ENCODE peak calls at places on chromosomes 16 and 17, in nine cellular contexts. One of them, this sample, is unnamed.

GRCh38 chr17:57419940-57420522 is 163.7 kb downstream of the MSI2 start:
- DNase-seq in C1 segment of cervical spinal cord: no peak
- DNase-seq in EH: no peak
- DNase-seq in right lobe of liver: no peak
- DNase-seq in stimulated activated CD4-positive, alpha-beta T cell treated with anti-CD3 and anti-CD28 coated beads, Interleukin-15, amount 100 ng/mL, for 24 hours: no peak
- DNase-seq in left ventricle myocardium inferior: no peak
- DNase-seq in amniotic stem cell: no peak
- DNase-seq in HEK293T: no peak
- DNase-seq in neural progenitor cell: no peak
- DNase-seq in this sample: no peak

GRCh38 chr17:72467841-72468653 is 347.2 kb downstream of the SOX9 start:
- DNase-seq in EH: peak; percentile 80
- DNase-seq in amniotic stem cell: no peak
- DNase-seq in neural progenitor cell: peak; percentile 64
- DNase-seq in HEK293T: no peak
- DNase-seq in right lobe of liver: no peak
- DNase-seq in left ventricle myocardium inferior: peak; percentile 32
- DNase-seq in stimulated activated CD4-positive, alpha-beta T cell treated with anti-CD3 and anti-CD28 coated beads, Interleukin-15, amount 100 ng/mL, for 24 hours: no peak
- DNase-seq in C1 segment of cervical spinal cord: no peak
- DNase-seq in this sample: no peak

GRCh38 chr17:70169707-70170597 is 620 bp downstream of the KCNJ2 start:
- DNase-seq in HEK293T: no peak
- DNase-seq in amniotic stem cell: no peak
- DNase-seq in left ventricle myocardium inferior: peak; percentile 21
- DNase-seq in EH: peak; percentile 14
- DNase-seq in right lobe of liver: no peak
- DNase-seq in C1 segment of cervical spinal cord: no peak
- DNase-seq in stimulated activated CD4-positive, alpha-beta T cell treated with anti-CD3 and anti-CD28 coated beads, Interleukin-15, amount 100 ng/mL, for 24 hours: no peak
- DNase-seq in neural progenitor cell: no peak
- DNase-seq in this sample: no peak

GRCh38 chr17:76122411-76123126 is 18.5 kb downstream of the FOXJ1 start:
- DNase-seq in EH: no peak
- DNase-seq in right lobe of liver: no peak
- DNase-seq in neural progenitor cell: no peak
- DNase-seq in left ventricle myocardium inferior: no peak
- DNase-seq in amniotic stem cell: no peak
- DNase-seq in HEK293T: no peak
- DNase-seq in stimulated activated CD4-positive, alpha-beta T cell treated with anti-CD3 and anti-CD28 coated beads, Interleukin-15, amount 100 ng/mL, for 24 hours: no peak
- DNase-seq in C1 segment of cervical spinal cord: no peak
- DNase-seq in this sample: no peak

GRCh38 chr17:49817993-49818392 is 29.5 kb downstream of the KAT7 start:
- DNase-seq in EH: no peak
- DNase-seq in right lobe of liver: no peak
- DNase-seq in HEK293T: no peak
- DNase-seq in C1 segment of cervical spinal cord: no peak
- DNase-seq in neural progenitor cell: no peak
- DNase-seq in left ventricle myocardium inferior: no peak
- DNase-seq in amniotic stem cell: no peak
- DNase-seq in stimulated activated CD4-positive, alpha-beta T cell treated with anti-CD3 and anti-CD28 coated beads, Interleukin-15, amount 100 ng/mL, for 24 hours: peak; percentile 44
- DNase-seq in this sample: no peak

GRCh38 chr17:4220655-4221054 is 43.1 kb downstream of the ANKFY1 start:
- DNase-seq in EH: peak; percentile 13
- DNase-seq in right lobe of liver: no peak
- DNase-seq in C1 segment of cervical spinal cord: no peak
- DNase-seq in stimulated activated CD4-positive, alpha-beta T cell treated with anti-CD3 and anti-CD28 coated beads, Interleukin-15, amount 100 ng/mL, for 24 hours: no peak
- DNase-seq in left ventricle myocardium inferior: no peak
- DNase-seq in neural progenitor cell: no peak
- DNase-seq in amniotic stem cell: no peak
- DNase-seq in HEK293T: peak; percentile 23
- DNase-seq in this sample: no peak

GRCh38 chr17:14432058-14432457 is 131.2 kb downstream of the HS3ST3B1 start:
- DNase-seq in neural progenitor cell: no peak
- DNase-seq in amniotic stem cell: no peak
- DNase-seq in HEK293T: no peak
- DNase-seq in C1 segment of cervical spinal cord: no peak
- DNase-seq in stimulated activated CD4-positive, alpha-beta T cell treated with anti-CD3 and anti-CD28 coated beads, Interleukin-15, amount 100 ng/mL, for 24 hours: no peak
- DNase-seq in EH: no peak
- DNase-seq in left ventricle myocardium inferior: no peak
- DNase-seq in right lobe of liver: no peak
- DNase-seq in this sample: no peak

GRCh38 chr16:12219992-12220391 is 243.5 kb downstream of the SNX29 start:
- DNase-seq in neural progenitor cell: no peak
- DNase-seq in right lobe of liver: no peak
- DNase-seq in EH: no peak
- DNase-seq in HEK293T: no peak
- DNase-seq in amniotic stem cell: no peak
- DNase-seq in stimulated activated CD4-positive, alpha-beta T cell treated with anti-CD3 and anti-CD28 coated beads, Interleukin-15, amount 100 ng/mL, for 24 hours: no peak
- DNase-seq in C1 segment of cervical spinal cord: no peak
- DNase-seq in left ventricle myocardium inferior: no peak
- DNase-seq in this sample: no peak

GRCh38 chr17:37037590-37038155 is 88.9 kb downstream of the AATF start:
- DNase-seq in neural progenitor cell: no peak
- DNase-seq in stimulated activated CD4-positive, alpha-beta T cell treated with anti-CD3 and anti-CD28 coated beads, Interleukin-15, amount 100 ng/mL, for 24 hours: no peak
- DNase-seq in C1 segment of cervical spinal cord: no peak
- DNase-seq in amniotic stem cell: no peak
- DNase-seq in right lobe of liver: no peak
- DNase-seq in EH: peak; percentile 44
- DNase-seq in HEK293T: no peak
- DNase-seq in left ventricle myocardium inferior: no peak
- DNase-seq in this sample: no peak

GRCh38 chr17:77209330-77209748 is 68.6 kb downstream of the SEC14L1 start:
- DNase-seq in amniotic stem cell: no peak
- DNase-seq in stimulated activated CD4-positive, alpha-beta T cell treated with anti-CD3 and anti-CD28 coated beads, Interleukin-15, amount 100 ng/mL, for 24 hours: no peak
- DNase-seq in right lobe of liver: no peak
- DNase-seq in EH: no peak
- DNase-seq in neural progenitor cell: no peak
- DNase-seq in C1 segment of cervical spinal cord: no peak
- DNase-seq in HEK293T: no peak
- DNase-seq in left ventricle myocardium inferior: no peak
- DNase-seq in this sample: no peak

GRCh38 chr16:85574672-85575475 is 38.2 kb upstream of the GSE1 start:
- DNase-seq in HEK293T: no peak
- DNase-seq in stimulated activated CD4-positive, alpha-beta T cell treated with anti-CD3 and anti-CD28 coated beads, Interleukin-15, amount 100 ng/mL, for 24 hours: no peak
- DNase-seq in C1 segment of cervical spinal cord: no peak
- DNase-seq in left ventricle myocardium inferior: no peak
- DNase-seq in neural progenitor cell: peak; percentile 88
- DNase-seq in EH: no peak
- DNase-seq in amniotic stem cell: no peak
- DNase-seq in right lobe of liver: no peak
- DNase-seq in this sample: no peak

GRCh38 chr16:11155284-11155806 is 100.7 kb downstream of the SOCS1 start:
- DNase-seq in stimulated activated CD4-positive, alpha-beta T cell treated with anti-CD3 and anti-CD28 coated beads, Interleukin-15, amount 100 ng/mL, for 24 hours: peak; percentile 38
- DNase-seq in EH: peak; percentile 89
- DNase-seq in right lobe of liver: no peak
- DNase-seq in amniotic stem cell: peak; percentile 55
- DNase-seq in left ventricle myocardium inferior: no peak
- DNase-seq in HEK293T: no peak
- DNase-seq in C1 segment of cervical spinal cord: no peak
- DNase-seq in neural progenitor cell: no peak
- DNase-seq in this sample: no peak

GRCh38 chr17:28500712-28501379 is 5.3 kb upstream of the FOXN1 start:
- DNase-seq in stimulated activated CD4-positive, alpha-beta T cell treated with anti-CD3 and anti-CD28 coated beads, Interleukin-15, amount 100 ng/mL, for 24 hours: no peak
- DNase-seq in neural progenitor cell: peak; percentile 14
- DNase-seq in EH: no peak
- DNase-seq in right lobe of liver: no peak
- DNase-seq in left ventricle myocardium inferior: no peak
- DNase-seq in HEK293T: no peak
- DNase-seq in C1 segment of cervical spinal cord: no peak
- DNase-seq in amniotic stem cell: no peak
- DNase-seq in this sample: no peak